ENCODE peak calls at places on chromosomes 5 and 9, in eight cellular contexts. L is nephron progenitor cell, F is heart right ventricle, K is fibroblast of pulmonary artery, A is A549, U is AG04449, Y is stomach, C is lower leg skin. M is an unnamed sample.

GRCh38 chr5:108238936-108239887 is 142.7 kb downstream of the FBXL17 start:
- DNase-seq in L (no peak), F (no peak), K (no peak), A (no peak), U (no peak), Y (no peak), C (no peak), M (no peak)

GRCh38 chr5:109479260-109479860 is 69.6 kb upstream of the PJA2 start:
- DNase-seq in L (no peak), F (no peak), K (peak; percentile 56), A (peak; percentile 5), U (no peak), Y (no peak), C (no peak), M (no peak)

GRCh38 chr5:129163979-129164378 is 69.4 kb downstream of the ISOC1 start:
- DNase-seq in L (no peak), F (no peak), K (no peak), A (no peak), U (no peak), Y (no peak), C (no peak), M (no peak)

GRCh38 chr9:127049581-127049980 is 72.9 kb downstream of the ANGPTL2 start:
- DNase-seq in L (no peak), F (no peak), K (peak; percentile 58), A (no peak), U (no peak), Y (no peak), C (peak; percentile 10), M (no peak)

GRCh38 chr9:77488439-77489126 is 159.5 kb downstream of the GNA14 start:
- DNase-seq in L (no peak), F (no peak), K (peak; percentile 56), A (no peak), U (no peak), Y (no peak), C (no peak), M (no peak)

GRCh38 chr9:94993141-94993820 is 266.8 kb downstream of the AOPEP start:
- DNase-seq in L (no peak), F (no peak), K (no peak), A (no peak), U (no peak), Y (no peak), C (no peak), M (no peak)

GRCh38 chr9:78074385-78075291 is 43.0 kb upstream of the GNAQ start:
- DNase-seq in L (no peak), F (no peak), K (peak; percentile 21), A (no peak), U (no peak), Y (no peak), C (no peak), M (no peak)

GRCh38 chr5:61933787-61934626 is 372.0 kb upstream of the KIF2A start:
- DNase-seq in L (peak; percentile 56), F (no peak), K (peak; percentile 61), A (peak; percentile 27), U (no peak), Y (peak; percentile 58), C (peak; percentile 42), M (no peak)

GRCh38 chr9:81473708-81474107 is 215.6 kb downstream of the TLE1 start:
- DNase-seq in L (no peak), F (no peak), K (no peak), A (no peak), U (no peak), Y (no peak), C (no peak), M (no peak)

GRCh38 chr9:18786196-18786595 is 246.8 kb downstream of the SAXO1 start:
- DNase-seq in L (no peak), F (no peak), K (peak; percentile 6), A (no peak), U (no peak), Y (no peak), C (no peak), M (no peak)

GRCh38 chr9:22214497-22215031 is 205.5 kb upstream of the CDKN2B start:
- DNase-seq in L (no peak), F (no peak), K (no peak), A (no peak), U (no peak), Y (no peak), C (no peak), M (no peak)

GRCh38 chr5:54624671-54625583 is 107.4 kb downstream of the SNX18 start:
- DNase-seq in L (no peak), F (no peak), K (peak; percentile 78), A (no peak), U (peak; percentile 60), Y (no peak), C (no peak), M (no peak)

GRCh38 chr9:84966876-84967830 is 297.6 kb downstream of the NTRK2 start:
- DNase-seq in L (peak; percentile 40), F (no peak), K (no peak), A (no peak), U (no peak), Y (no peak), C (no peak), M (no peak)
- TF ChIP-seq CTCF in L (peak; percentile 49), F (no peak), K (no peak), A (no peak), U (no peak), Y (no peak), C (no peak), M (no peak)

DNA sequence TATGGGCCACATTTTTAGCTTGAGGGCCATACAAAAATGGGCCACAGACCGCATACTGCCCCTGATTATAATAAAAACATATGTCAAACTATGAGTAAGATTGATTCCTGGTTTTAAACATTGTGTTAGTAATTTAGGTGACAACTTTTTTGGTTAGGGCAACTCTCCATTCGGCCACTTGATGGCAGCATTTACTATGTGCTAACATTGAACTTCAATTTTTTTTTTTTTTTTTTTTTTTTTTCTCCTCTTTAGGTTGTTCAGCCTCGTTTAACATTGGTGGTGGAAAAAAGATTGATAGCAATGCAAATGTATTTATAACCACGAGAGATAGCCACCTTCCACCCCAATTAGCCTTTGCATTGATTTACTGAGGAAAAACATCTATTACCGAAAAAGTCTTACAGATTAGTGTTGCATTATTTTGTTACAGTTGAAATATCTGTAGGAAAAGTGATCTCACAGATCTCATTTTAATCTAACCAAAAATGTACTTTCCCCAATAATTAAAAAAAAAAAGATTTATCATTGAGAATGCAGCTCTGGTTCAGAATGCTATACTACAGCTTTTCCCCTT is 159.1 kb downstream of the CSNK1G3 start:
- DNase-seq in L (peak; percentile 68), F (no peak), K (peak; percentile 65), A (peak; percentile 8), U (no peak), Y (peak; percentile 63), C (peak; percentile 37), M (no peak)
- TF ChIP-seq CTCF in L (peak; percentile 88), F (peak; percentile 80), K (peak; percentile 82), A (peak; percentile 86), U (peak; percentile 39), Y (no peak), C (no peak), M (peak; percentile 72)

GRCh38 chr9:72721086-72721485 is 199.7 kb downstream of the TMC1 start:
- DNase-seq in L (no peak), F (no peak), K (no peak), A (no peak), U (no peak), Y (no peak), C (no peak), M (no peak)

DNA sequence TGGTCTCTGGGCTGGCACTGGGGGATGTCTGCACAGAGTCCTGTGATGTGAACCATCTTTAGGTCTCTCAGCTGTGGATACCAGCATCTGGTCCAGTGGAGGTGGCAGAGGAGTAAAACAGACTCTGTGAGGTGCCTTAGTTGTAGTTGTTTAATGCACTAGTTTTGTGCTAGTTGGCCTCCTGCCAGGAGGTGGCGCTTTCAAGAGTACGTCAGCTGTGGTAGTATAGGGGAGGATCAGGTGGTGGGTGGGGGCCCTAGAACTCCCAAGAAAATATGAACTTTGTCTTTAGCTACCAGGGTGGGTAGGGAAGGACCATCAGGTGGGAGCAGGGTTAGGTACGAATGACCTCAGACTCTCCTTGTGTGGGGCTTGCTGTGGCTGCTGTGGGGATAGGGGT is 197.1 kb downstream of the TMC1 start:
- DNase-seq in L (no peak), F (no peak), K (no peak), A (no peak), U (no peak), Y (no peak), C (no peak), M (no peak)
- TF ChIP-seq CTCF in L (no peak), F (no peak), K (no peak), A (no peak), U (no peak), Y (no peak), C (no peak), M (no peak)

GRCh38 chr5:89187883-89188465 is 305.0 kb upstream of the MEF2C start:
- DNase-seq in L (no peak), F (no peak), K (no peak), A (no peak), U (no peak), Y (no peak), C (no peak), M (no peak)

GRCh38 chr5:89187268-89187667 is 304.3 kb upstream of the MEF2C start:
- DNase-seq in L (no peak), F (no peak), K (no peak), A (no peak), U (no peak), Y (no peak), C (no peak), M (no peak)

GRCh38 chr5:89191374-89191773 is 308.4 kb upstream of the MEF2C start:
- DNase-seq in L (no peak), F (no peak), K (no peak), A (no peak), U (no peak), Y (no peak), C (no peak), M (no peak)

DNA sequence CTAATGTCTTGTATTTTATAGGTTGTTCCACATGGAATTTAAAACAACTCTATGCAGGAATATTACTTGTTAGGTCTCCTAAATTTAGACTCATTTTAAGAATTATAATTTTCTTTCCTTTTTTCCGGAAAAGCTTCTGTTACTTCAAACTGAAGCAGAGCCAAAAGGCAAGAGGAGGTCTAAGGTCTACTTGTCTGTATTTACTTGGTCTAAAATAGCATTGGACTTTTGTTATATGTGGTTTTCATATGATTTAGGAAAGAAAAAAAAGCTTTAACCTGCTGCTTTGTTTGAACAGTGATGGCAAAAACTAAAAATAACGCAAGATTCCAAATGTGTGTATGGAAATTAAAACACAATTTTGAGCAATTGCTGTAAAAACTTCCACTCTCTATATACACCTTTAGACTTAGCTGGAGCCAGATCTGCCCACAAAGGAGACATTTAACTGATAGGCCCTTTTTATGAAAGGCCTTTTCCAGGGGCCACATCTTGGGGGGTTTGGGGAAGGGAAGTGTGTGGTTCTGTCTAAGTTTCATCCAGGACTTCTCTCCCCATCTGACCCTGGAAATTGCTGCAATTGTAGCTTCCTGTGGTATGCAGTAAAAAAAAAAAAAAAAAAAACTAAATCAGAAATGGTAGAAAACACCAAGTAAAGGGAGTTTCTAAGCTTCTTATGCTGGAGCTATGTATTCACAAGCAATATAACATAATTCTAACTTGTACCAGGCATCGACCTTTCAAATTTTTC is 307.7 kb upstream of the MEF2C start:
- DNase-seq in L (no peak), F (no peak), K (no peak), A (no peak), U (no peak), Y (no peak), C (no peak), M (no peak)
- TF ChIP-seq CTCF in L (no peak), F (no peak), K (no peak), A (no peak), U (no peak), Y (no peak), C (no peak), M (no peak)

GRCh38 chr9:2158111-2158610 is 143.0 kb downstream of the SMARCA2 start:
- DNase-seq in L (peak; percentile 32), F (peak; percentile 32), K (peak; percentile 85), A (peak; percentile 48), U (no peak), Y (peak; percentile 53), C (peak; percentile 62), M (no peak)
- TF ChIP-seq CTCF in L (no peak), F (no peak), K (peak; percentile 31), A (no peak), U (no peak), Y (no peak), C (no peak), M (no peak)